ENCODE peak calls at places on chromosomes 3 and 15, in seven cellular contexts. W is A549, Q is HepG2, Z is SK-N-SH, F is GM12878, J is HCT116, D is H1. X is an unnamed sample.

GRCh38 chr3:158801696-158802398 is at the start of gene MFSD1:
- DNase-seq in D (no peak), F (peak), Q (peak), W (peak), Z (peak), J (peak), X (peak)

GRCh38 chr3:101865751-101866509 is 16.6 kb downstream of the NFKBIZ start:
- DNase-seq in Q (no peak), W (peak), F (no peak), D (no peak), J (peak), Z (peak), X (peak)

GRCh38 chr15:65115086-65115485 is at the start of gene UBAP1L:
- DNase-seq in J (no peak), W (no peak), F (no peak), Q (no peak), Z (no peak), D (no peak), X (no peak)

GRCh38 chr3:15647629-15648167 is 46.2 kb downstream of the BTD start:
- DNase-seq in Q (no peak), J (no peak), D (no peak), Z (no peak), F (peak), W (no peak), X (no peak)

GRCh38 chr15:74206801-74207281 is 4.3 kb upstream of the STRA6 start:
- DNase-seq in J (no peak), Q (no peak), W (no peak), F (no peak), D (no peak), Z (no peak), X (no peak)

GRCh38 chr15:70342141-70342540 is 244.4 kb upstream of the TLE3 start:
- DNase-seq in Z (no peak), F (no peak), W (no peak), D (no peak), J (no peak), Q (no peak), X (no peak)

GRCh38 chr15:35741395-35741794 is 195.4 kb upstream of the DPH6 start:
- DNase-seq in W (no peak), J (no peak), Q (no peak), Z (peak), D (no peak), F (no peak), X (no peak)

GRCh38 chr15:80556694-80557367 is 138.3 kb upstream of the ABHD17C start:
- DNase-seq in W (no peak), D (no peak), J (no peak), F (no peak), Z (no peak), Q (no peak), X (no peak)

GRCh38 chr3:194885766-194886165 is 200.1 kb downstream of the FAM43A start:
- DNase-seq in Q (no peak), D (no peak), F (no peak), J (no peak), W (no peak), Z (no peak), X (no peak)

GRCh38 chr3:30440147-30440604 is 166.2 kb upstream of the TGFBR2 start:
- DNase-seq in W (peak), J (no peak), F (no peak), Q (peak), D (no peak), Z (no peak), X (no peak)

GRCh38 chr3:30448436-30448835 is 158.0 kb upstream of the TGFBR2 start:
- DNase-seq in J (no peak), D (no peak), F (no peak), Z (no peak), W (no peak), Q (no peak), X (no peak)

GRCh38 chr3:30439451-30440053 is 166.8 kb upstream of the TGFBR2 start:
- DNase-seq in D (no peak), Z (no peak), F (no peak), W (no peak), J (no peak), Q (no peak), X (no peak)

GRCh38 chr3:30440880-30441279 is 165.5 kb upstream of the TGFBR2 start:
- DNase-seq in D (no peak), Z (no peak), J (no peak), F (no peak), W (no peak), Q (no peak), X (no peak)

GRCh38 chr3:30443756-30444673 is 162.4 kb upstream of the TGFBR2 start:
- DNase-seq in F (no peak), J (no peak), W (no peak), Q (no peak), D (no peak), Z (no peak), X (no peak)
- TF ChIP-seq MAX in F (no peak), J (no peak), W (no peak), Q (no peak), D (no peak), Z (no peak), X (no peak)

DNA sequence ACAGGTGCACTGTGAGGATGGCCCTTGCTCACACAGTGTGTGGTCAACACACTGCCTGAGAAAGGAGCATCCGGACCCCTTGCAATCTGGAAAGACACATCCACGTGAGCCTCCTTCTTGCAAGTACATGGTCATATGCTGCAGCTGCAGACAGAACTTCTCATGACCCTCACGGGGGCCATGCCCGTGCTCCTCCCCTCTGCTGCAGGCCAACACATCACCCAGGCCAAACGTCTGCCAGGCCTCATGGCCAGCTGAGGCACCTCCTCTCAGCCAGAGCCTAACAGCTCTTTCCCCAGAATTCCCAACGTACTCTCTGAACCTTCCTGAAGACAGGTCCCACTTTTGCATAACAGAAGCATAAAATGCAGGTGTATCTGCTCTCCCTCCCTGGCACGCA is 25.3 kb downstream of the SLC41A3 start:
- DNase-seq in F (no peak), J (no peak), Z (no peak), W (no peak), Q (no peak), D (no peak), X (no peak)
- TF ChIP-seq MAX in F (no peak), J (no peak), Z (no peak), W (no peak), Q (no peak), D (no peak), X (no peak)

DNA sequence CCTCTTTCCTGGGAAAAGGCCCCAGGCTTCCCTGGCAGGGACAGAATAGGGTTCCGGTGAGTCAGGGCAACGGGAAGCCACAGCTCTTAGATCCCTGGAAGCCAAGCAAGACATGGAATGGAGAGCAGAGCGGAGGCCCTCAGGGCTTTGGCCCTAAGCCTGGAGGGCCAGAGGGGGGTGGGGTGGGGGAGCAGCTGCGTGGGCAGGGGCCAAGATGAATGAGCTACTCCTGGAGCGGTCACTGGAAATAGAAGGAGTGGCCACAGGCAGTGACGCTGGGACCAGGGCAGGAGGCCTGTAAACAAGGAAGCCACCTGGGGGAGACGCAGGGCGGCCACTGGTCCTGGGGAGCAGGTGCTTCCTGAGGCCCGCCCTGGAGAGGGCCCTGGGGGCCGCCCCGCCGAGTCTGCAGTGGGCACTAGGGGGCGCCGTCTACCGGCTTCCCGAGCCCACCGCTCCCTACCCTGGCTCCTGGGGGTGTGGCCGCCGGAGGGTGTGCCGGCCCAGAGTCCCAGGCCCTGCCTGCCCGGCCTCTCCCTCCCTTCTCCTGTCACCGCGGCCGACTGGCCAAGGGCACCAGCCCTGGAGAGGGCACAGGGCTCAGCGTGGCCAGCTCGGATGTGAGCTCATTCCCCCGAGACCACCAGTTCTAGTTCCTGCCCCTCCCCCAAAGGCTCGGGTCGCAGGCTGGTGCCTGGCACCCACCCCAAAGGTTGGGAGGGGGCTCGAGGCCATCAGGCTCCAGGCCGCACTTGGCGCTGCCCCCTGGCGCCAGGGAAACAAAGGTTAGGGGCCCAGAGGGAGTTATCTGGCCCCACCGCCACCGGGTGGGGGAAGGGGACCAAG is 12.1 kb downstream of the VPS18 start:
- DNase-seq in F (no peak), D (peak), J (peak), W (no peak), Z (peak), Q (peak), X (peak)
- TF ChIP-seq MAX in F (no peak), D (no peak), J (no peak), W (no peak), Z (no peak), Q (no peak), X (peak)

GRCh38 chr3:132354916-132355702 is 37.9 kb downstream of the ACP3 start:
- DNase-seq in J (no peak), F (no peak), D (no peak), W (no peak), Z (no peak), Q (no peak), X (no peak)
- TF ChIP-seq MAX in J (no peak), F (no peak), D (no peak), W (no peak), Z (no peak), Q (no peak), X (no peak)

DNA sequence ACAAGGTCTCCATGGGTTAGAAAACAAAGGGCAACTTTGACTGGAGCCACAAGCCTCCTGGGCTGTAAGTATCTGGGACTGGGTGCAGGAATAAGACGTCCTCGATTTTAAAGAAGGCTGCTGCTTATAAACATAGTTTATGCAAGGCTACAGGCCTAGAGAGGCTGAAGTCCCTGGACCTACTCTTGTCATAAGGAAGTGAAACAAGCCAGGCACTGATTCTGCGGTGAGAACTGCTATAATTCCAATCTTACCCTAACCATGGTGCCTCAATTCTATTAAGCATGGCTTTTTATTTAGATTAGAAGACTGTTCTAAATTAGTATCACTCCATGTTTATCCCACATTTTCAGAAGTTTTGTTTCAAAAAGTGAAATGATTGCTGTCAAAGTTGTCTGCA is 777.6 kb downstream of the PLOD2 start:
- DNase-seq in Z (no peak), D (no peak), J (no peak), Q (no peak), W (no peak), F (no peak), X (no peak)
- TF ChIP-seq MAX in Z (no peak), D (no peak), J (no peak), Q (no peak), W (no peak), F (no peak), X (no peak)

DNA sequence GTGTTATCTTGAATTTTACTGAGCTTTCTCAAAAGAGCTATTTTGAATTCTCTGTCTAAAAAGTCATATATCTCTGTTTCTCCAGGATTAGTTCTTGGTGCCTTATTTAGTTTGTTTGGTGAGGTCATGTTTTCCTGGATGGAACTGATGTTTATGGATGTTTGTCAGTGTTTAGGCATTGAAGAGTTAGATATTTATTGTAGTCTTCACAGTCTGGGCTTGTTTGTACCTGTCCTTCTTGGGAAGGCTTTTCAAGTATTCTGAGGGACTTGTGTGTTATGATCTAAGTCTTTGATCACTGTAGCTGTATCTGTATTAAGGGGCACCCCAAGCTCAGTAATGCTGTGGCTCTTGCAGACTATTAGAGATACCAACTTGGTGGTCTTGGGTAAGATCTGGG is 10.6 kb upstream of the RAD51 start:
- DNase-seq in F (no peak), Q (no peak), J (no peak), D (no peak), Z (no peak), W (no peak), X (no peak)
- TF ChIP-seq MAX in F (no peak), Q (no peak), J (no peak), D (no peak), Z (no peak), W (no peak), X (no peak)

DNA sequence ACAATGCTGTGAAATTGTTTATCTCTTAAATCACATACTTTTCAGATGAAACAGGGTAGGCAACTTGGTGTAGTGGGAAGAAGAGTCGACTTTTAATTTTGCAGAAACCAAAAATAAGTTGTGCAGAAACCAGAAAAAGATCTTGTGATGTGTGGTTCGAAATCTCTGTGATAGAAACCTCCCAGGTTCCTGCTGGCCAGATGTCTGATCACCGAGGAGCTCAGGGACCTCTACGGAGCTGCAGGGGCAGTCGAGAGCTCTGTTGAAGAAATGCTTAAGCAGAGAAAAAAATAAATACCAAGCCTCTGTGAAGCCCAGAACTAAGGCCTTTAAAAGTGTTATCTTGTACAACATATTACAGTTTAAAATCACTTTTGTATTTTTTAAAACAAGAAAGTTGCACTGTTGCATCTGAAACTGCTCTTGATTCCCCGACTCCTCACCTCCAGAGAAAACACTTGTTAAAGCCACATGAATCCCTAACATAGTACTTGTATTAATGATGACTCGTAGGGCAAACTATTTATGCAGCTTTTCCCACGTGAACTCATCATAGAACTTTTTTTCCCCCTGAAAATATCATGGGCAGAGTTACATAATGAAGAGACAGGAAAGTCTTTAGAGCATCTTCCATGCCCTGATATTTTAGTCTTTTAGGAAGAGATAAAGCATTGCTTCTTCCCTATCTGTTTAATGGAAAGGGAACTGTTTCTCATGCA is 51.3 kb downstream of the CCK start:
- DNase-seq in F (no peak), W (no peak), Z (no peak), J (no peak), Q (no peak), D (no peak), X (no peak)
- TF ChIP-seq MAX in F (no peak), W (no peak), Z (no peak), J (no peak), Q (no peak), D (no peak), X (no peak)

GRCh38 chr3:7095116-7095515 is 234.2 kb downstream of the GRM7 start:
- DNase-seq in J (no peak), F (no peak), D (no peak), Q (no peak), Z (no peak), W (no peak), X (no peak)
- TF ChIP-seq MAX in J (no peak), F (no peak), D (no peak), Q (no peak), Z (no peak), W (no peak), X (no peak)